ENCODE peak calls at places on chromosomes 1 and 21, in eight cellular contexts. H is caudate nucleus; Q is fibroblast of pulmonary artery; P is iPS-NIHi11; Z is OCI-LY7; D is T-helper 22 cell; G is activated CD4-positive, alpha-beta T cell treated with anti-CD3 and anti-CD28 coated beads, Interleukin-2, amount 50 U/mL, for 1 hour; Y is left lung. V is an unnamed sample.

GRCh38 chr1:193909406-193909805 is 723.0 kb upstream of the B3GALT2 start:
- DNase-seq in H (no peak), G (no peak), D (no peak), Z (no peak), Q (no peak), Y (no peak), P (no peak), V (no peak)

GRCh38 chr1:53350853-53351767 is 23.2 kb upstream of the LRP8 start:
- DNase-seq in D (no peak), H (no peak), G (no peak), P (no peak), Q (no peak), Y (no peak), Z (no peak), V (no peak)

GRCh38 chr1:11397151-11397902 is 81.6 kb upstream of the DISP3 start:
- DNase-seq in Q (no peak), G (no peak), Y (no peak), P (no peak), Z (no peak), H (no peak), D (no peak), V (no peak)

GRCh38 chr1:200367841-200368534 is 41.8 kb downstream of the ZNF281 start:
- DNase-seq in Y (no peak), D (no peak), G (no peak), P (no peak), Q (peak), H (no peak), Z (no peak), V (no peak)

GRCh38 chr1:52544665-52545525 is 8.0 kb downstream of the TUT4 start:
- DNase-seq in D (no peak), H (no peak), Q (peak), P (no peak), Y (no peak), Z (no peak), G (no peak), V (no peak)

GRCh38 chr21:21146587-21147373 is 148.6 kb downstream of the NCAM2 start:
- DNase-seq in Q (no peak), H (no peak), D (no peak), Z (no peak), Y (no peak), G (no peak), P (no peak), V (no peak)

GRCh38 chr1:16168622-16169021 is 12.8 kb upstream of the EPHA2 start:
- DNase-seq in Q (no peak), D (no peak), G (no peak), P (no peak), Y (no peak), Z (peak), H (no peak), V (peak)

GRCh38 chr1:230381049-230381467 is 45.1 kb downstream of the PGBD5 start:
- DNase-seq in H (no peak), G (no peak), Q (no peak), Z (no peak), P (no peak), Y (no peak), D (no peak), V (no peak)

GRCh38 chr21:25457411-25457810 is 149.9 kb downstream of the MRPL39 start:
- DNase-seq in Y (no peak), Z (peak), D (no peak), G (no peak), H (no peak), Q (peak), P (no peak), V (peak)

GRCh38 chr1:11531314-11531870 is 52.4 kb downstream of the DISP3 start:
- DNase-seq in Z (no peak), H (peak), D (no peak), P (peak), G (no peak), Q (no peak), Y (peak), V (no peak)

GRCh38 chr1:67888707-67889106 is 55.4 kb upstream of the GNG12 start:
- DNase-seq in D (no peak), H (no peak), Q (peak), Z (no peak), P (peak), Y (no peak), G (no peak), V (no peak)

GRCh38 chr1:5802606-5803005 is 189.6 kb downstream of the NPHP4 start:
- DNase-seq in G (no peak), P (no peak), Q (no peak), H (no peak), Y (no peak), D (no peak), Z (no peak), V (no peak)

GRCh38 chr1:201850053-201850397 is 21.1 kb downstream of the IPO9 start:
- DNase-seq in Y (no peak), D (no peak), P (no peak), Q (peak), G (no peak), H (no peak), Z (no peak), V (no peak)

GRCh38 chr1:7437036-7437435 is 334.1 kb upstream of the VAMP3 start:
- DNase-seq in Z (no peak), G (no peak), H (no peak), P (no peak), Q (no peak), Y (peak), D (no peak), V (no peak)

GRCh38 chr1:41498391-41498790 is 13.9 kb upstream of the EDN2 start:
- DNase-seq in P (no peak), D (no peak), Y (no peak), Q (no peak), G (no peak), Z (no peak), H (no peak), V (no peak)

GRCh38 chr1:245052258-245052657 is 102.5 kb upstream of the KIF26B start:
- DNase-seq in Z (no peak), Y (no peak), G (no peak), H (no peak), P (no peak), D (no peak), Q (no peak), V (no peak)

GRCh38 chr1:223712856-223713494 is 636 bp downstream of the CAPN2 start:
- DNase-seq in D (peak), H (no peak), Z (no peak), G (peak), Q (peak), P (peak), Y (peak), V (peak)

GRCh38 chr1:153790282-153790995 is 15.2 kb downstream of the SLC27A3 start:
- DNase-seq in H (peak), Y (no peak), Q (peak), P (no peak), D (no peak), G (no peak), Z (no peak), V (no peak)

GRCh38 chr1:182189535-182190066 is 128.1 kb upstream of the ZNF648 start:
- DNase-seq in H (no peak), Q (no peak), G (no peak), D (no peak), P (no peak), Z (no peak), Y (no peak), V (no peak)

GRCh38 chr1:12168451-12169160 is 1.8 kb downstream of the TNFRSF1B start:
- DNase-seq in Q (peak), Y (peak), P (no peak), H (no peak), Z (no peak), G (no peak), D (no peak), V (no peak)

GRCh38 chr1:245652660-245653427 is 498.1 kb downstream of the KIF26B start:
- DNase-seq in Q (no peak), Y (no peak), P (no peak), G (no peak), D (no peak), H (no peak), Z (no peak), V (no peak)

V was measured in immature natural killer cell.